ENCODE peak calls at places on chromosome 4, in six cellular contexts. T is mucosa of descending colon; A is left ventricle myocardium inferior; V is HepG2; U is CD8-positive, alpha-beta memory T cell; S is fibroblast of mammary gland. Y is an unnamed sample.
A peak's percentile ranks its signal among the peaks of the same experiment; 100 is the strongest.

GRCh38 chr4:145694929-145695328 is 15.0 kb downstream of the C4orf51 start:
- DNase-seq in T (no peak), A (no peak), V (no peak), U (no peak), S (peak; percentile 8), Y (no peak)

GRCh38 chr4:68361146-68361589 is 11.3 kb upstream of the YTHDC1 start:
- DNase-seq in T (no peak), A (no peak), V (peak; percentile 76), U (no peak), S (peak; percentile 46), Y (peak; percentile 47)

GRCh38 chr4:7306566-7306965 is 114.2 kb downstream of the SORCS2 start:
- DNase-seq in T (no peak), A (no peak), V (no peak), U (no peak), S (no peak), Y (no peak)

GRCh38 chr4:41142356-41142755 is 72.0 kb downstream of the APBB2 start:
- DNase-seq in T (no peak), A (peak; percentile 39), V (no peak), U (no peak), S (no peak), Y (no peak)

GRCh38 chr4:147842573-147842972 is 110.7 kb downstream of the ARHGAP10 start:
- DNase-seq in T (no peak), A (peak; percentile 72), V (no peak), U (no peak), S (peak; percentile 99), Y (peak; percentile 89)

GRCh38 chr4:101020956-101021355 is 326.4 kb downstream of the PPP3CA start:
- DNase-seq in T (no peak), A (no peak), V (no peak), U (no peak), S (peak; percentile 63), Y (peak; percentile 76)

GRCh38 chr4:7154351-7154981 is 37.9 kb upstream of the SORCS2 start:
- DNase-seq in T (no peak), A (no peak), V (no peak), U (no peak), S (no peak), Y (no peak)

GRCh38 chr4:64306255-64306565 is 103.0 kb downstream of the TECRL start:
- DNase-seq in T (no peak), A (no peak), V (no peak), U (no peak), S (no peak), Y (no peak)

GRCh38 chr4:36794716-36795115 is 449.8 kb upstream of the NWD2 start:
- DNase-seq in T (no peak), A (no peak), V (no peak), U (no peak), S (no peak), Y (no peak)

GRCh38 chr4:184751585-184751956 is 17.7 kb upstream of the CENPU start:
- DNase-seq in T (no peak), A (no peak), V (no peak), U (no peak), S (no peak), Y (no peak)

GRCh38 chr4:79294064-79294463 is 31.8 kb downstream of the NAA11 start:
- DNase-seq in T (peak; percentile 37), A (no peak), V (peak; percentile 60), U (no peak), S (peak; percentile 54), Y (peak; percentile 1)

GRCh38 chr4:4845027-4845426 is 14.4 kb upstream of the MSX1 start:
- DNase-seq in T (no peak), A (no peak), V (no peak), U (no peak), S (no peak), Y (no peak)

GRCh38 chr4:39814403-39815185 is 116.7 kb downstream of the UBE2K start:
- DNase-seq in T (no peak), A (no peak), V (peak; percentile 43), U (peak; percentile 23), S (peak; percentile 29), Y (peak; percentile 16)

GRCh38 chr4:20761382-20761781 is 61.1 kb downstream of the PACRGL start:
- DNase-seq in T (no peak), A (no peak), V (no peak), U (no peak), S (no peak), Y (no peak)

GRCh38 chr4:8032381-8032780 is 92.7 kb upstream of the AFAP1 start:
- DNase-seq in T (no peak), A (no peak), V (no peak), U (no peak), S (no peak), Y (no peak)

GRCh38 chr4:108031427-108032083 is 41.9 kb downstream of the HADH start:
- DNase-seq in T (no peak), A (no peak), V (no peak), U (no peak), S (peak; percentile 55), Y (peak; percentile 10)

GRCh38 chr4:22187203-22187835 is 238.7 kb upstream of the KCNIP4 start:
- DNase-seq in T (no peak), A (no peak), V (no peak), U (no peak), S (peak; percentile 38), Y (no peak)

GRCh38 chr4:35963969-35964515 is 280.3 kb downstream of the ARAP2 start:
- DNase-seq in T (no peak), A (no peak), V (no peak), U (no peak), S (no peak), Y (peak; percentile 68)

DNA sequence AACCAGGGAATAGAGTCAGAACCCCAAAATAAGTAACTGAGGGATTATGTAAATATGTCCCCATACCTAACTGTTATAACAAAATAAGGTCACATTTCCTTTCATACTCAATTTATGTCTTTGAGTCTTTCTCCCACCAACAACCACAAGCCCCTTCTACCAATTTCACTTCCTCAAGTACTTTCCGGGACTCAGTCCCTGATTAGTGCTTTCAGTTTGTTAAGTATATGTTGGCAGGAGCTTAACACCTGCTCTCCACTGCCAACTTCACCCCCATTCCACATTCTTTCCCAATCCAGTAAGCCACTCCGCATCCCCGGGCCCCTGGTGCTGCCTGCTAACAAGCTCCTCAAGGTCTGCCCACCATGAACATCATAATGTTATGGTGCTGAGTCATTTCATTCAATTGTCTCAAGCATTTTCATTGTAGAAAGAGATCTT is 71.3 kb upstream of the SPRY1 start:
- DNase-seq in T (no peak), A (no peak), V (no peak), U (no peak), S (no peak), Y (peak; percentile 52)
- H3K4me3 ChIP-seq in T (no peak overlapping the region), A (no peak overlapping the region), V (no peak overlapping the region), U (no peak overlapping the region), S (no peak overlapping the region), Y (no peak overlapping the region)

GRCh38 chr4:47334597-47335185 is 128.8 kb downstream of the COMMD8 start:
- DNase-seq in T (no peak), A (no peak), V (no peak), U (no peak), S (no peak), Y (peak; percentile 60)

GRCh38 chr4:47326067-47326466 is 137.4 kb downstream of the COMMD8 start:
- DNase-seq in T (no peak), A (no peak), V (no peak), U (no peak), S (no peak), Y (no peak)

DNA sequence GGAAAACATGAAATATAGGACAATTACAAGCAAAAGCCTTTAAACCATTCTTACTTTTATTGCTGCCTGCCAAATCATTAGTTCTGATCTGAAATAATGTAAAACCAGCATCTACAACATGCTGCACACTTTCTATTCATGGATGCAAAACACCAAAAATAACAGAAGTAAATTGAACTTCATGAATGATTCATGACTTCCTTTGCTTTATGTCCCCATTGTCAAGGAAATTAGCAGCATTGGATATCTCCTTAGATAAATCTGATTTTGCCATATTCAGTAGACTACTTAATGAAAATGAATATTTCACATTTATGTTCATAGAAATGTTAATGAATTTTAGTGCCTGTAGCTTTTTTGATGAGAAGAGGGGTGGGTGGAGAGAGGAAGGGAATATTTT is 132.6 kb downstream of the COMMD8 start:
- DNase-seq in T (no peak), A (no peak), V (no peak), U (no peak), S (no peak), Y (no peak)
- H3K4me3 ChIP-seq in T (no peak overlapping the region), A (no peak overlapping the region), V (no peak overlapping the region), U (no peak overlapping the region), S (no peak overlapping the region), Y (no peak overlapping the region)

DNA sequence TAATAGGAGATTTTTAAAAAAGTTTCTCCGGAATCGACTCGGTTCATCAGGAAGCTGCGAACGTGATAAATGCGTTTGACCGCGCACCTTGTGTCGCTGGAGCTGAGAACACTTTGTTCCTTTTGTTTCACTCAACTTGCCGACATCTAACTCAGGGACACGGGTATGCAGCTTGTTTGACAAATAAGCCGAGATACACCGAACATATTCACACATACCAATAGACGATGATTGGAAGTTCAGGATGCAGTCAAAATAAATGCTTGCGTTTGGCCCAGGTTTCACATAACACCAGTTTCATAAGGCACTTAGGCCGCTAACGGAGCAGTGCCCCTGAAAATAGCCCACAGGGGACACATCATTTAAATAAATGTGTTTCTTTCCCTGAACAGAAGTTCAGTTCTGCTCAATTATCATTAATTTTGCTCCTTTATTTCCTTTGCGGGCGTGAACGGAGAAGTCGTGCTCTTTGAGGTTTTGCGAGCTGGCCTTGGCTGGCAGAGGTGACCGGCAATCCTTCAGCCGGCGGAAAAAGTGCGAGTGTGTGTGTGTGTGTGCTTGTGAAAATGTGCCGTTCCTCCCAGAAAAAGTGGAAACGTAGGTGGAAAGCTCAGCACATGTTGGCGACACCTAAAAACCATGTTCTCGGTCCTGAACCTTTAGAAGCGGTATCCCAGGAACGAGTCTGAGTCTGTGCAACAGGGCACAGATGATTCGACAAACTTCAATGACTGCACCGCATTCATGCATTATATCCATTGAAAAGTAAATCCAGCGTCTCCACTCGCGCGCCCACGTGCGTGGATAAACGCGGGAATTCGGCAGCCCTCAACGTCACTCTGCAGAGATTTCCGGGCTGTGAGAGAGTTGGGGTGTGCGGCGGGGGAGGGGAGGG is 680 bp upstream of the SHISA3 start:
- DNase-seq in T (peak; percentile 13), A (no peak), V (no peak), U (no peak), S (no peak), Y (no peak)
- H3K4me3 ChIP-seq in T (no peak overlapping the region), A (peak overlapping the region; percentile 80), V (no peak overlapping the region), U (peak overlapping the region; percentile 49), S (peak overlapping the region; percentile 29), Y (peak overlapping the region; percentile 53)

GRCh38 chr4:109441858-109442480 is 8.4 kb downstream of the SEC24B start:
- DNase-seq in T (no peak), A (no peak), V (no peak), U (no peak), S (peak; percentile 17), Y (peak; percentile 42)

GRCh38 chr4:109440948-109441347 is 7.3 kb downstream of the SEC24B start:
- DNase-seq in T (no peak), A (no peak), V (no peak), U (no peak), S (peak; percentile 56), Y (peak; percentile 48)

DNA sequence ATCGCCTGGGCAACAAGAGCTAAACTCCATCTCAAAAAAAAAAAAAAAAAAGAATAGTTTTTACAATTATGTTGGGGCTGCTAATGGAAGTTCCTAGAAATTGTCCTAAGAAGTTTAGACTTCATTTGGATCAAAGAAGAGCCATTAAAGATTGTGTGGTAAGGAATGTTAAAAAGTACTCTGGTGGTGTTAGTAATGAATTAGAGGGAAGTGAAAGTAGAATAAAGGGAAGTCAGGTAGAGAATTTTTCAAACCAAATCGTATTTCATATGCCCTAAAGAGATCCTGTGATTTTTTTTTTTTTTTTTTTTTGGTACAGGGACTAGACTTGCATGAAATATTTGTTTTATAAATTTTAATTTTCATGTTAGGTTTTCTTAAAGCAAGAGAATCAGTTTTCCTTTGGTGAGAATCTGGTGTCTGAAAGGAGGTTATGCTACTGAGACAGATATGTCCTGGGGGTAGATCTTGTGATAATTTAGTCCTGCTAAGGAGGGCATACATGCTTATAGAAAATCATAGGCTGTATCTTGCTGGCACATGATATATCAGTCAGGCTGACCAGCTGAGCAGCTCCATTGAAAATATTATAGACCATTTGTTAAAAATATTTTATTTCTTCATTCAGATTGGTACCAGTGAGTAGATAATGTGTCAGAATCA is 10.7 kb downstream of the SEC24B start:
- DNase-seq in T (no peak), A (no peak), V (no peak), U (no peak), S (no peak), Y (no peak)
- H3K4me3 ChIP-seq in T (no peak overlapping the region), A (no peak overlapping the region), V (no peak overlapping the region), U (no peak overlapping the region), S (no peak overlapping the region), Y (no peak overlapping the region)

Y was measured in astrocyte.